ENCODE peak calls at places on chromosome 12, in four cellular contexts. T, L, C and Z are unnamed samples.

GRCh38 chr12:18651525-18651924 is 86.3 kb downstream of the PLCZ1 start:
- DNase-seq in C (no peak), T (no peak), L (no peak), Z (no peak)

GRCh38 chr12:43063642-43064041 is 474.1 kb upstream of the PRICKLE1 start:
- DNase-seq in T (no peak), C (no peak), L (no peak), Z (no peak)

GRCh38 chr12:74334770-74335169 is 202.9 kb upstream of the ATXN7L3B start:
- DNase-seq in T (no peak), C (no peak), L (no peak), Z (no peak)

GRCh38 chr12:8692573-8692972 is 5.2 kb upstream of the RIMKLB start:
- DNase-seq in C (no peak), L (no peak), T (no peak), Z (no peak)

GRCh38 chr12:28051516-28052456 is 79.3 kb upstream of the PTHLH start:
- DNase-seq in L (no peak), T (no peak), C (no peak), Z (no peak)

GRCh38 chr12:62259311-62259992 is 752 bp upstream of the USP15 start:
- DNase-seq in T (no peak), L (no peak), C (no peak), Z (no peak)

GRCh38 chr12:46559311-46559710 is 186.7 kb upstream of the SLC38A2 start:
- DNase-seq in L (no peak), C (no peak), T (no peak), Z (no peak)

GRCh38 chr12:68958337-68958736 is 25.4 kb upstream of the CPM start:
- DNase-seq in T (no peak), C (no peak), L (no peak), Z (no peak)

GRCh38 chr12:82687020-82687951 is 580 bp downstream of the TMTC2 start:
- DNase-seq in T (peak; percentile 76), C (no peak), L (peak; percentile 24), Z (no peak)

GRCh38 chr12:8734873-8735381 is 37.1 kb downstream of the RIMKLB start:
- DNase-seq in T (no peak), C (no peak), L (no peak), Z (no peak)

GRCh38 chr12:7748774-7749296 is 1.7 kb upstream of the CLEC4C start:
- DNase-seq in T (no peak), C (no peak), L (no peak), Z (no peak)

GRCh38 chr12:122412851-122413433 is 9.5 kb downstream of the CLIP1 start:
- DNase-seq in L (no peak), T (no peak), C (no peak), Z (no peak)

GRCh38 chr12:62435337-62436163 is 31.1 kb upstream of the MON2 start:
- DNase-seq in T (peak; percentile 74), L (no peak), C (no peak), Z (no peak)

GRCh38 chr12:79934309-79935020 is 432 bp downstream of the PPP1R12A start:
- DNase-seq in T (peak; percentile 85), L (peak; percentile 28), C (no peak), Z (no peak)

GRCh38 chr12:115227137-115227615 is 543.2 kb upstream of the TBX3 start:
- DNase-seq in L (no peak), T (no peak), C (no peak), Z (no peak)

GRCh38 chr12:10097521-10097920 is 1.3 kb downstream of the CLEC1A start:
- DNase-seq in C (no peak), L (no peak), T (no peak), Z (peak; percentile 27)

GRCh38 chr12:89899651-89900050 is 191.0 kb upstream of the ATP2B1 start:
- DNase-seq in T (no peak), L (no peak), C (no peak), Z (no peak)

GRCh38 chr12:131009595-131010270 is 56.0 kb downstream of the ADGRD1 start:
- DNase-seq in T (no peak), L (no peak), C (no peak), Z (no peak)

GRCh38 chr12:88624911-88625310 is 44.6 kb upstream of the KITLG start:
- DNase-seq in L (no peak), C (no peak), T (no peak), Z (no peak)